ENCODE peak calls at places on chromosomes 3 and 15, in seven cellular contexts. One of them, this sample, is unnamed.

GRCh38 chr15:89307046-89307587 is 27.5 kb downstream of the POLG start:
- DNase-seq in GM12878: no peak
- DNase-seq in K562: no peak
- DNase-seq in HCT116: no peak
- DNase-seq in HepG2: no peak
- DNase-seq in H1: no peak
- DNase-seq in SK-N-SH: no peak
- DNase-seq in this sample: no peak

GRCh38 chr3:94336076-94336741 is 273.3 kb downstream of the NSUN3 start:
- DNase-seq in HCT116: peak
- DNase-seq in SK-N-SH: peak
- DNase-seq in K562: no peak
- DNase-seq in H1: no peak
- DNase-seq in HepG2: peak
- DNase-seq in GM12878: no peak
- DNase-seq in this sample: peak

GRCh38 chr15:44066211-44066827 is 128.8 kb downstream of the FRMD5 start:
- DNase-seq in K562: peak
- DNase-seq in SK-N-SH: peak
- DNase-seq in HepG2: peak
- DNase-seq in H1: peak
- DNase-seq in HCT116: peak
- DNase-seq in GM12878: peak
- DNase-seq in this sample: peak

GRCh38 chr3:134409041-134409440 is 34.8 kb upstream of the AMOTL2 start:
- DNase-seq in GM12878: no peak
- DNase-seq in SK-N-SH: no peak
- DNase-seq in HCT116: no peak
- DNase-seq in K562: no peak
- DNase-seq in H1: no peak
- DNase-seq in HepG2: no peak
- DNase-seq in this sample: no peak

GRCh38 chr3:50160561-50160983 is 5.4 kb downstream of the SEMA3F start:
- DNase-seq in HCT116: no peak
- DNase-seq in SK-N-SH: no peak
- DNase-seq in K562: peak
- DNase-seq in HepG2: no peak
- DNase-seq in H1: no peak
- DNase-seq in GM12878: no peak
- DNase-seq in this sample: no peak

GRCh38 chr3:151708868-151709267 is 24.9 kb upstream of the AADACL2 start:
- DNase-seq in HCT116: no peak
- DNase-seq in K562: no peak
- DNase-seq in HepG2: no peak
- DNase-seq in GM12878: no peak
- DNase-seq in H1: no peak
- DNase-seq in SK-N-SH: no peak
- DNase-seq in this sample: no peak

GRCh38 chr3:197337214-197337613 is 38.8 kb upstream of the DLG1 start:
- DNase-seq in H1: no peak
- DNase-seq in HepG2: no peak
- DNase-seq in GM12878: no peak
- DNase-seq in HCT116: no peak
- DNase-seq in SK-N-SH: no peak
- DNase-seq in K562: no peak
- DNase-seq in this sample: no peak

GRCh38 chr3:128395500-128396125 is 71.1 kb downstream of the DNAJB8 start:
- DNase-seq in H1: no peak
- DNase-seq in SK-N-SH: peak
- DNase-seq in HCT116: no peak
- DNase-seq in HepG2: no peak
- DNase-seq in GM12878: no peak
- DNase-seq in K562: peak
- DNase-seq in this sample: no peak

GRCh38 chr3:156216216-156216615 is 95.8 kb downstream of the KCNAB1 start:
- DNase-seq in GM12878: no peak
- DNase-seq in HCT116: no peak
- DNase-seq in K562: no peak
- DNase-seq in HepG2: no peak
- DNase-seq in SK-N-SH: no peak
- DNase-seq in H1: no peak
- DNase-seq in this sample: no peak

GRCh38 chr15:74960995-74961588 is 4.5 kb upstream of the RPP25 start:
- DNase-seq in H1: no peak
- DNase-seq in HCT116: no peak
- DNase-seq in K562: no peak
- DNase-seq in HepG2: no peak
- DNase-seq in SK-N-SH: no peak
- DNase-seq in GM12878: no peak
- DNase-seq in this sample: peak

GRCh38 chr3:79521221-79521848 is 246.5 kb downstream of the ROBO1 start:
- DNase-seq in H1: no peak
- DNase-seq in HCT116: peak
- DNase-seq in SK-N-SH: peak
- DNase-seq in K562: peak
- DNase-seq in HepG2: peak
- DNase-seq in GM12878: peak
- DNase-seq in this sample: peak

GRCh38 chr3:53493997-53494791 is at the start of gene CACNA1D:
- DNase-seq in K562: no peak
- DNase-seq in HepG2: no peak
- DNase-seq in H1: peak
- DNase-seq in GM12878: no peak
- DNase-seq in SK-N-SH: peak
- DNase-seq in HCT116: peak
- DNase-seq in this sample: peak

GRCh38 chr3:28916713-28917499 is 364.0 kb upstream of the RBMS3 start:
- DNase-seq in K562: no peak
- DNase-seq in HCT116: no peak
- DNase-seq in GM12878: peak
- DNase-seq in H1: peak
- DNase-seq in SK-N-SH: peak
- DNase-seq in HepG2: no peak
- DNase-seq in this sample: peak

GRCh38 chr3:129606522-129607390 is at the start of gene PLXND1:
- DNase-seq in SK-N-SH: peak
- DNase-seq in K562: peak
- DNase-seq in GM12878: no peak
- DNase-seq in HCT116: no peak
- DNase-seq in H1: no peak
- DNase-seq in HepG2: no peak
- DNase-seq in this sample: peak

GRCh38 chr3:60742606-60743145 is 508.6 kb downstream of the FHIT start:
- DNase-seq in SK-N-SH: no peak
- DNase-seq in HepG2: peak
- DNase-seq in GM12878: no peak
- DNase-seq in K562: peak
- DNase-seq in H1: peak
- DNase-seq in HCT116: no peak
- DNase-seq in this sample: peak

GRCh38 chr3:44914936-44915335 is 40.5 kb downstream of the TGM4 start:
- DNase-seq in HepG2: no peak
- DNase-seq in GM12878: no peak
- DNase-seq in K562: peak
- DNase-seq in H1: no peak
- DNase-seq in HCT116: no peak
- DNase-seq in SK-N-SH: peak
- DNase-seq in this sample: peak

GRCh38 chr3:30130391-30130790 is 476.0 kb upstream of the TGFBR2 start:
- DNase-seq in H1: no peak
- DNase-seq in HCT116: no peak
- DNase-seq in K562: no peak
- DNase-seq in SK-N-SH: no peak
- DNase-seq in HepG2: no peak
- DNase-seq in GM12878: no peak
- DNase-seq in this sample: no peak

GRCh38 chr3:30140356-30140755 is 466.0 kb upstream of the TGFBR2 start:
- DNase-seq in HepG2: no peak
- DNase-seq in H1: no peak
- DNase-seq in HCT116: no peak
- DNase-seq in K562: no peak
- DNase-seq in GM12878: no peak
- DNase-seq in SK-N-SH: no peak
- DNase-seq in this sample: no peak

GRCh38 chr3:30139283-30139682 is 467.1 kb upstream of the TGFBR2 start:
- DNase-seq in K562: no peak
- DNase-seq in GM12878: no peak
- DNase-seq in SK-N-SH: no peak
- DNase-seq in HepG2: no peak
- DNase-seq in H1: no peak
- DNase-seq in HCT116: no peak
- DNase-seq in this sample: no peak

GRCh38 chr3:30131171-30131570 is 475.2 kb upstream of the TGFBR2 start:
- DNase-seq in SK-N-SH: no peak
- DNase-seq in K562: peak
- DNase-seq in HCT116: no peak
- DNase-seq in HepG2: no peak
- DNase-seq in GM12878: no peak
- DNase-seq in H1: no peak
- DNase-seq in this sample: no peak

DNA sequence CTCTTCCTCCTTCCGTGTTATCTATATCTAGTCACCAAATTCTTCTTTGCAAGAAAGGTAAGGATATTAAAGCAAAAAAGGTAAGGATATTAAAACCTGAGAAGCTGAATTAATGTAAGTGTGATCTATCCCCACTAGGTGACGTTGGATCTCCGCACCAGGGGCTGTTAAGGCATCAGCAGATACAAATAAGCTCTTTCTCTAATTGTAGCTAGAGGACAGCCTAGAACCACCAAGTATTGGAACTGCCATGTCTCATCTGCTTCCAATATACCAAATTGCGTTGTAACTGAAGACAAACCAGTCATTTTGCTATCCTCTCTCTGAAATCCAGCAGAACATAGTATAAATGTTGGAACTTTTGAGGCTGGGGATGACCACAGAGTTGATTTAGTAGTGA is 471.2 kb upstream of the TGFBR2 start:
- DNase-seq in HepG2: no peak
- DNase-seq in H1: no peak
- DNase-seq in SK-N-SH: no peak
- DNase-seq in K562: no peak
- DNase-seq in GM12878: no peak
- DNase-seq in HCT116: no peak
- DNase-seq in this sample: no peak
- TF ChIP-seq JUND in HepG2: no peak
- TF ChIP-seq JUND in H1: no peak
- TF ChIP-seq JUND in SK-N-SH: no peak
- TF ChIP-seq JUND in K562: no peak
- TF ChIP-seq JUND in GM12878: no peak
- TF ChIP-seq JUND in HCT116: no peak
- TF ChIP-seq JUND in this sample: no peak

GRCh38 chr15:67542462-67543347 is at the start of gene MAP2K5:
- DNase-seq in SK-N-SH: peak
- DNase-seq in HCT116: no peak
- DNase-seq in H1: no peak
- DNase-seq in K562: peak
- DNase-seq in HepG2: peak
- DNase-seq in GM12878: no peak
- DNase-seq in this sample: peak

GRCh38 chr15:67542192-67542461 is 376 bp upstream of the MAP2K5 start:
- DNase-seq in HCT116: no peak
- DNase-seq in GM12878: no peak
- DNase-seq in K562: no peak
- DNase-seq in HepG2: no peak
- DNase-seq in SK-N-SH: no peak
- DNase-seq in H1: no peak
- DNase-seq in this sample: no peak

GRCh38 chr15:67533873-67534272 is 8.6 kb upstream of the MAP2K5 start:
- DNase-seq in GM12878: no peak
- DNase-seq in H1: no peak
- DNase-seq in HepG2: no peak
- DNase-seq in SK-N-SH: no peak
- DNase-seq in HCT116: no peak
- DNase-seq in K562: no peak
- DNase-seq in this sample: no peak

GRCh38 chr15:67534360-67534759 is 8.1 kb upstream of the MAP2K5 start:
- DNase-seq in HCT116: no peak
- DNase-seq in GM12878: no peak
- DNase-seq in HepG2: no peak
- DNase-seq in SK-N-SH: no peak
- DNase-seq in H1: no peak
- DNase-seq in K562: no peak
- DNase-seq in this sample: no peak

GRCh38 chr15:67537771-67538170 is 4.7 kb upstream of the MAP2K5 start:
- DNase-seq in GM12878: no peak
- DNase-seq in HepG2: no peak
- DNase-seq in K562: no peak
- DNase-seq in SK-N-SH: no peak
- DNase-seq in H1: no peak
- DNase-seq in HCT116: no peak
- DNase-seq in this sample: no peak
- TF ChIP-seq JUND in GM12878: no peak
- TF ChIP-seq JUND in HepG2: no peak
- TF ChIP-seq JUND in K562: no peak
- TF ChIP-seq JUND in SK-N-SH: no peak
- TF ChIP-seq JUND in H1: no peak
- TF ChIP-seq JUND in HCT116: no peak
- TF ChIP-seq JUND in this sample: no peak

GRCh38 chr15:25090073-25090733 is 135.4 kb downstream of the SNRPN start:
- DNase-seq in GM12878: no peak
- DNase-seq in SK-N-SH: no peak
- DNase-seq in K562: no peak
- DNase-seq in HepG2: no peak
- DNase-seq in HCT116: no peak
- DNase-seq in H1: no peak
- DNase-seq in this sample: no peak
- TF ChIP-seq JUND in GM12878: no peak
- TF ChIP-seq JUND in SK-N-SH: no peak
- TF ChIP-seq JUND in K562: no peak
- TF ChIP-seq JUND in HepG2: no peak
- TF ChIP-seq JUND in HCT116: no peak
- TF ChIP-seq JUND in H1: no peak
- TF ChIP-seq JUND in this sample: no peak

GRCh38 chr3:89932882-89933281 is 825.5 kb downstream of the EPHA3 start:
- DNase-seq in HepG2: no peak
- DNase-seq in GM12878: no peak
- DNase-seq in K562: no peak
- DNase-seq in HCT116: no peak
- DNase-seq in SK-N-SH: no peak
- DNase-seq in H1: no peak
- DNase-seq in this sample: no peak
- TF ChIP-seq JUND in HepG2: no peak
- TF ChIP-seq JUND in GM12878: no peak
- TF ChIP-seq JUND in K562: no peak
- TF ChIP-seq JUND in HCT116: no peak
- TF ChIP-seq JUND in SK-N-SH: no peak
- TF ChIP-seq JUND in H1: no peak
- TF ChIP-seq JUND in this sample: no peak